ENCODE peak calls at places on chromosomes 6 and 20, in five cellular contexts. M is endothelial cell of umbilical vein, A is esophagus muscularis mucosa, O is vagina, R is transverse colon. E is an unnamed sample.

GRCh38 chr6:149233056-149233715 is 84.3 kb upstream of the TAB2 start:
- DNase-seq in M (peak), A (no peak), O (no peak), R (no peak), E (no peak)

GRCh38 chr6:1575213-1576041 is 34.3 kb upstream of the FOXC1 start:
- DNase-seq in O (no peak), M (no peak), R (no peak), A (peak), E (no peak)

GRCh38 chr6:3769610-3770009 is 18.1 kb upstream of the PXDC1 start:
- DNase-seq in R (no peak), A (no peak), O (no peak), M (no peak), E (no peak)

GRCh38 chr20:56987992-56988391 is 278.4 kb downstream of the BMP7 start:
- DNase-seq in R (no peak), O (no peak), M (no peak), A (no peak), E (no peak)

GRCh38 chr20:10280016-10280908 is 61.6 kb downstream of the SNAP25 start:
- DNase-seq in O (no peak), M (no peak), R (no peak), A (peak), E (peak)

GRCh38 chr6:144581807-144582537 is 296.8 kb downstream of the UTRN start:
- DNase-seq in A (no peak), O (no peak), M (peak), R (no peak), E (no peak)

GRCh38 chr6:47126647-47127339 is 84.7 kb upstream of the ADGRF1 start:
- DNase-seq in A (no peak), R (peak), M (peak), O (no peak), E (no peak)

GRCh38 chr20:10504893-10505292 is 69.8 kb downstream of the SLX4IP start:
- DNase-seq in A (no peak), O (no peak), R (no peak), M (no peak), E (no peak)

GRCh38 chr20:24499472-24499871 is 30.0 kb downstream of the SYNDIG1 start:
- DNase-seq in R (no peak), M (no peak), A (no peak), O (no peak), E (no peak)

GRCh38 chr20:10349118-10349517 is 84.9 kb downstream of the MKKS start:
- DNase-seq in R (no peak), O (no peak), M (no peak), A (no peak), E (no peak)

GRCh38 chr6:17032595-17033591 is 69.0 kb upstream of the STMND1 start:
- DNase-seq in R (peak), M (peak), O (no peak), A (peak), E (peak)

GRCh38 chr20:57579898-57580447 is 19.1 kb downstream of the PCK1 start:
- DNase-seq in O (no peak), M (peak), R (no peak), A (no peak), E (no peak)

GRCh38 chr6:13992417-13993055 is 67.8 kb downstream of the RNF182 start:
- DNase-seq in A (no peak), O (no peak), M (no peak), R (no peak), E (no peak)

GRCh38 chr6:113411006-113411405 is 446.1 kb upstream of the MARCKS start:
- DNase-seq in R (peak), O (no peak), A (no peak), M (no peak), E (no peak)

GRCh38 chr6:12012231-12012565 is at the start of gene HIVEP1:
- DNase-seq in R (no peak), A (no peak), O (no peak), M (no peak), E (no peak)

DNA sequence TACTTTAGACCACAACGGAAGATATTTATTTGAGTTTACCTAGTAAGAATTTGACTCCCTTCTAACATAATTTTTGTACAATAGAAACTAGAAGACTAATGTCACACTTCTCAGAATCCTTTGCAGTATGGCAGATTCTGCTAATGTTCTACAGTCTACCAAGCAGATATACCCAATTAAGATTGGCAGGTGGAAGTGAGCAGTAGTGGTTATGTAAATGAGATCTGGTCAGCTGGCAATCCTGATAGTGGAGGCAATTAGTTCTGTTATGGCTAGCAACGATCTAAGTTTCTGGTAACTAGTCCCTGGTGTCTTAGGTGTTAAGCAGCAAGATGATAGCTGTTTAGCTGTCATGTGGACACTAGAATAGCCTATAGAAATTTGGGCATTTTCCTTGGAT is 101.0 kb downstream of the CENPW start:
- DNase-seq in M (no peak), R (no peak), A (no peak), O (no peak), E (no peak)
- TF ChIP-seq POLR2AphosphoS5 in M (no peak), R (no peak), A (no peak), O (no peak), E (no peak)

GRCh38 chr20:4593149-4593525 is 128.6 kb upstream of the PRND start:
- DNase-seq in M (no peak), O (no peak), R (no peak), A (no peak), E (no peak)
- H3K4me3 ChIP-seq in M (no peak), O (no peak), R (no peak), A (no peak), E (peak)

DNA sequence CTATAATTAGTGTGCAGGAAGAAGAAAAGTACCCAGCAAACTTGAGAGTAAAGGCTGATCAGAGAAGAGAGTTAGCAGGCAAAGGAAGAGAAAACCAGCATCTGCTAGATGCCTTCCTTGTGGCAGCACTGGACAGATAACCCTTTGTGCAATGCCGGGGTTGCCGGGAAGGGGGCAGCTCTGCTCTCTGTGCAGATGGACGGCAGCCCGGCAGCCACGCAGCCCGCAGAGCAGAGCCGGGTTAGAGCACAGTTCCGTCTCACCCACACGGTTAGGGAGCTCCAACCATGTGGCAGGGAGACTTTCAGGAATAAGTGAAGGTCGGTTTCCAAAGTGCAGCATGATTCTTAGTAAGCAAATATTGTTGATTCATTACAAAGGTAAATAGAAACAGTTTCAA is 80.0 kb upstream of the RPS6KA2 start:
- DNase-seq in A (no peak), O (no peak), M (peak), R (peak), E (no peak)
- TF ChIP-seq POLR2AphosphoS5 in A (no peak), O (no peak), M (no peak), R (no peak), E (no peak)

DNA sequence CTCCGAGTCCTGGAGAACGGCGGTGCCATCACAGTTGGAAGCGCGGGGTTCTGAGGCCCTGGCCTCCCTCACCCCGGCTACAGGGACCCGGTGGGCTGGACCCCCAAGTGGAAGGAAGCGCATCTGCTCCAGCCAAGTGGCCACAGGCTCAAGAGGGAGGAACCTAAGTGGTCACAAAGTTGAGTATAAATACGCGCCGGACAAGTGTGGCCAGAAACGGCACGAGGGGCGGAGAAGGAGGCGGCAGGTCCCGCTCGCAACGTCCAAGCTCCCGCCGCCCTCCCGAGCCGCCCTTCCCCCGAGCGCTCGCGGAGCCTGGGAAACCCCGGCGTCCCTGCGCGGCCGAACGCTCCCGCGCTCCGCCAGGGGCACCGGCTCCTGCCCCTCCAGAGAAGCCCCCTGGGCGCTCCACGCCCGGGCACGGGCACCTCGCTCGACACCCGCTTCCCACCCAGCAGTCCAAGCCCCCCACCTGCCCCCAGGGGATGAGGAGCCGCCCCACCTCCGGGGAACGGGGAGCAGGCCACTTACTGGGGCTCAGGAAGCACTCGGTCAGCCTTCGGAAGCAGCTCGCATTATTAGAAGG is 1.5 kb downstream of the PDE10A start:
- DNase-seq in R (no peak), M (no peak), A (peak), O (no peak), E (no peak)
- H3K4me3 ChIP-seq in R (peak), M (peak), A (peak), O (peak), E (no peak)

GRCh38 chr6:128474933-128475332 is 45.5 kb downstream of the PTPRK start:
- DNase-seq in R (no peak), O (no peak), M (no peak), A (no peak), E (no peak)

GRCh38 chr6:128479991-128480390 is 40.4 kb downstream of the PTPRK start:
- DNase-seq in M (no peak), A (no peak), R (no peak), O (no peak), E (no peak)

GRCh38 chr6:128482642-128483041 is 37.8 kb downstream of the PTPRK start:
- DNase-seq in A (no peak), R (no peak), M (peak), O (no peak), E (no peak)

GRCh38 chr6:128478230-128479047 is 42.0 kb downstream of the PTPRK start:
- DNase-seq in A (no peak), M (no peak), O (no peak), R (peak), E (no peak)

DNA sequence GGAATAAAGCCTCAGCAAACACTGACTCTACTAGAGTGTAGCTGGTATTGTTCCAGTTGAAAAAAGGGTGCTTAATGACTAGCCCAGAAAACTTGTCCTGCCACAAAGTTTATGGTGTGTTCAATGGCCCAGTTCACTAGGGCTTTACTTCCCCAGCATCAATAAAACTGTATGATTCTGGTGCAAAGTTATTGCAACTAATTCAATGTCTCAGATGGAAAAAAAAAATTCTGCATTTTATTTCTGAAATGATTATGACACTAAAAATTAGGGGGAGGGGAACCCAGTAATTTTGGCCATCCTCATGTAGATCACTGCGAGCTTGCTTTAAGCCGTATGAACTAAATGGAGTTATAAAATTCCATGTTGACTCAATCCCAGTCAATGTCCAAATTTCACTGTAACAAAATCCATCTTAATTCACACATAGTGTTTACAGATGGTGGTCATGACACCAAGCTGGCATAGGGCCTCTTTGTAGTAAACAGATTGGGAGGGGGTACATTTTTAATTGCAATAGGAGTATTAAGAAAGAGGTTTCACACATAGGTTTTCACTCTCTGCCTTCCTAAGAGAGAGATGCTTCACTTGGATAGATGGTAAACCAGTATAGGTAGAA is 41.2 kb downstream of the PTPRK start:
- DNase-seq in O (no peak), R (no peak), M (no peak), A (no peak), E (no peak)
- TF ChIP-seq POLR2AphosphoS5 in O (no peak), R (no peak), M (no peak), A (no peak), E (no peak)